ENCODE peak calls at places on chromosome 21, in ten cellular contexts. M is aorta, R is heart right ventricle, V is neural progenitor cell, G is endodermal cell, I is K562, J is ovary, K is Panc1, C is heart left ventricle, F is stomach. L is an unnamed sample.

GRCh38 chr21:40130476-40130875 is 263.2 kb downstream of the PCP4 start:
- DNase-seq in M (no peak), R (no peak), V (no peak), G (no peak), I (no peak), J (no peak), K (no peak), C (no peak), F (no peak), L (no peak)

GRCh38 chr21:39317134-39318090 is 4.0 kb upstream of the BRWD1 start:
- DNase-seq in M (no peak), R (no peak), V (no peak), G (no peak), I (peak; percentile 57), J (no peak), K (no peak), C (no peak), F (no peak), L (no peak)

GRCh38 chr21:21818898-21819297 is 820.7 kb downstream of the NCAM2 start:
- DNase-seq in M (no peak), R (no peak), V (no peak), G (no peak), I (no peak), J (no peak), K (no peak), C (no peak), F (no peak), L (no peak)

GRCh38 chr21:26169061-26169610 is 1.4 kb downstream of the APP start:
- DNase-seq in M (peak; percentile 76), R (no peak), V (peak; percentile 73), G (peak; percentile 78), I (no peak), J (peak; percentile 13), K (no peak), C (peak; percentile 39), F (peak; percentile 51), L (no peak)

GRCh38 chr21:44049182-44049581 is 37.1 kb downstream of the TRAPPC10 start:
- DNase-seq in M (no peak), R (no peak), V (no peak), G (no peak), I (no peak), J (no peak), K (no peak), C (no peak), F (no peak), L (no peak)

GRCh38 chr21:18893411-18893810 is 489.8 kb upstream of the TMPRSS15 start:
- DNase-seq in M (no peak), R (no peak), V (no peak), G (no peak), I (no peak), J (no peak), K (no peak), C (no peak), F (no peak), L (no peak)

GRCh38 chr21:45891388-45892155 is 90.0 kb upstream of the COL6A1 start:
- DNase-seq in M (peak; percentile 71), R (no peak), V (no peak), G (no peak), I (no peak), J (no peak), K (no peak), C (no peak), F (no peak), L (no peak)

GRCh38 chr21:14541840-14542495 is 4.1 kb downstream of the SAMSN1 start:
- DNase-seq in M (no peak), R (no peak), V (no peak), G (no peak), I (no peak), J (no peak), K (no peak), C (no peak), F (no peak), L (peak; percentile 42)

GRCh38 chr21:9739240-9739639 is 782.1 kb upstream of the TPTE start:
- DNase-seq in M (no peak), R (no peak), V (no peak), G (no peak), I (no peak), J (no peak), K (no peak), C (no peak), F (no peak), L (no peak)

GRCh38 chr21:38819719-38820147 is 14.0 kb downstream of the ETS2 start:
- DNase-seq in M (no peak), R (no peak), V (no peak), G (no peak), I (no peak), J (no peak), K (no peak), C (no peak), F (peak; percentile 58), L (no peak)

GRCh38 chr21:46634966-46635323 is 529 bp upstream of the PRMT2 start:
- DNase-seq in M (no peak), R (no peak), V (peak; percentile 86), G (no peak), I (peak; percentile 79), J (peak; percentile 81), K (no peak), C (peak; percentile 65), F (peak; percentile 40), L (peak; percentile 66)

GRCh38 chr21:43364261-43364510 is 62.7 kb downstream of the SIK1 start:
- DNase-seq in M (no peak), R (no peak), V (no peak), G (no peak), I (no peak), J (no peak), K (no peak), C (no peak), F (no peak), L (no peak)

GRCh38 chr21:37758997-37759396 is 157.3 kb downstream of the KCNJ6 start:
- DNase-seq in M (no peak), R (no peak), V (peak; percentile 70), G (peak; percentile 92), I (peak; percentile 65), J (no peak), K (peak; percentile 2), C (no peak), F (peak; percentile 51), L (no peak)

GRCh38 chr21:21740207-21740606 is 742.0 kb downstream of the NCAM2 start:
- DNase-seq in M (no peak), R (no peak), V (no peak), G (no peak), I (no peak), J (no peak), K (no peak), C (no peak), F (no peak), L (no peak)

GRCh38 chr21:45595574-45596295 is 47.8 kb upstream of the PCBP3 start:
- DNase-seq in M (peak; percentile 64), R (no peak), V (no peak), G (no peak), I (no peak), J (no peak), K (no peak), C (no peak), F (no peak), L (no peak)

GRCh38 chr21:36203603-36203889 is 46.9 kb downstream of the DOP1B start:
- DNase-seq in M (peak; percentile 51), R (no peak), V (no peak), G (no peak), I (no peak), J (no peak), K (no peak), C (no peak), F (peak; percentile 43), L (no peak)
- H3K27ac ChIP-seq in M (no peak overlapping the region), R (peak overlapping the region; percentile 55), V (no peak overlapping the region), G (no peak overlapping the region), I (no peak overlapping the region), J (no peak overlapping the region), K (peak overlapping the region; percentile 18), C (no peak overlapping the region), F (peak overlapping the region; percentile 76), L (no peak overlapping the region)

DNA sequence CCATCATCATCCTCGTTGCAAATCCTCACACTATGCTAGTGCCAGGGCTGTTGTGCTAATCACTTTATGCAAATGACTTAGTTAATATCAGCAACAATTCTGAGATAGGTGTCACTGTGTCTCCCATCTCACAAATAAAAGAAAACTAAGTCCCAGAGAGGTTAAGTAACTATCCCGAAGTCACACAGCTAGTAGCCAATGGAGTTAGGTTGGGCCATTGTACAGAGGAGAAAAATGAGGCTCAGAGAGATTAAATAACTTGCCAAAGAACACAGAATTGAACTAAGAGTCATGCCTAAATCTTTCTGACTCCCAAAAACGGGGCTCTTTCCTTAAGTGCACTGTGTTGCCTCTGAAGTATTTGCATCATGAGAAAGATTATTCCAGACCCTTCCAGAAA is 146.4 kb downstream of the MIS18A start:
- DNase-seq in M (no peak), R (no peak), V (no peak), G (no peak), I (no peak), J (no peak), K (no peak), C (no peak), F (no peak), L (no peak)
- H3K27me3 ChIP-seq in M (no peaks in the 10 kb centered on the region), R (no peaks in the 10 kb centered on the region), V (no peaks in the 10 kb centered on the region), G (no peaks in the 10 kb centered on the region), I (peaks cover 10% of the 10 kb centered on the region), J (no peaks in the 10 kb centered on the region), K (no peaks in the 10 kb centered on the region), C (no peaks in the 10 kb centered on the region), F (no peaks in the 10 kb centered on the region), L (no peaks in the 10 kb centered on the region)

GRCh38 chr21:17794631-17795030 is 24.5 kb downstream of the C21orf91 start:
- DNase-seq in M (no peak), R (no peak), V (no peak), G (no peak), I (no peak), J (no peak), K (no peak), C (no peak), F (no peak), L (no peak)

GRCh38 chr21:17796037-17796403 is 23.1 kb downstream of the C21orf91 start:
- DNase-seq in M (no peak), R (no peak), V (no peak), G (no peak), I (no peak), J (no peak), K (no peak), C (no peak), F (no peak), L (no peak)

GRCh38 chr21:17795084-17796036 is 23.8 kb downstream of the C21orf91 start:
- DNase-seq in M (no peak), R (no peak), V (no peak), G (no peak), I (no peak), J (no peak), K (no peak), C (no peak), F (no peak), L (no peak)

GRCh38 chr21:17793675-17794123 is 25.5 kb downstream of the C21orf91 start:
- DNase-seq in M (no peak), R (no peak), V (no peak), G (no peak), I (no peak), J (no peak), K (no peak), C (no peak), F (no peak), L (peak; percentile 68)

GRCh38 chr21:17793271-17793670 is 25.9 kb downstream of the C21orf91 start:
- DNase-seq in M (no peak), R (no peak), V (no peak), G (no peak), I (no peak), J (no peak), K (no peak), C (no peak), F (no peak), L (no peak)
- H3K27ac ChIP-seq in M (no peak overlapping the region), R (peak overlapping the region; percentile 80), V (no peak overlapping the region), G (no peak overlapping the region), I (no peak overlapping the region), J (no peak overlapping the region), K (no peak overlapping the region), C (no peak overlapping the region), F (peak overlapping the region; percentile 74), L (peak overlapping the region; percentile 92)

GRCh38 chr21:41763398-41763931 is 3.4 kb downstream of the RIPK4 start:
- DNase-seq in M (peak; percentile 51), R (no peak), V (peak; percentile 55), G (peak; percentile 68), I (no peak), J (no peak), K (no peak), C (no peak), F (no peak), L (no peak)
- H3K27me3 ChIP-seq in M (no peaks in the 10 kb centered on the region), R (peaks cover 90% of the 10 kb centered on the region), V (peaks cover 87% of the 10 kb centered on the region), G (peaks cover 91% of the 10 kb centered on the region), I (peaks cover 50% of the 10 kb centered on the region), J (no peaks in the 10 kb centered on the region), K (no peaks in the 10 kb centered on the region), C (peaks cover 86% of the 10 kb centered on the region), F (peaks cover 42% of the 10 kb centered on the region), L (peaks cover 23% of the 10 kb centered on the region)